ENCODE peak calls at places on chromosomes 2 and 18, in eight cellular contexts. One of them, this sample, is unnamed.

GRCh38 chr2:231803739-231804138 is 17.5 kb downstream of the COPS7B start:
- DNase-seq in esophagus squamous epithelium: no peak
- DNase-seq in ureter: no peak
- DNase-seq in activated T-helper 1 cell treated with anti-CD3 and anti-CD28 coated beads, Interleukin-12 subunit alpha, Interleukin-12 subunit beta, Interleukin-2, Interleukin-4 antibody, amounts not matched to agents 30 ng/mL and 10 ng/mL and 1 ng/mL, durations not matched to agents 14 hours and 24 hours and 36 hours: no peak
- DNase-seq in HS-5: no peak
- DNase-seq in mesendoderm: no peak
- DNase-seq in OCI-LY7: no peak
- DNase-seq in effector CD8-positive, alpha-beta T cell: no peak
- DNase-seq in this sample: no peak

GRCh38 chr2:148391324-148391723 is 253.2 kb upstream of the EPC2 start:
- DNase-seq in effector CD8-positive, alpha-beta T cell: no peak
- DNase-seq in ureter: no peak
- DNase-seq in HS-5: peak
- DNase-seq in esophagus squamous epithelium: no peak
- DNase-seq in activated T-helper 1 cell treated with anti-CD3 and anti-CD28 coated beads, Interleukin-12 subunit alpha, Interleukin-12 subunit beta, Interleukin-2, Interleukin-4 antibody, amounts not matched to agents 30 ng/mL and 10 ng/mL and 1 ng/mL, durations not matched to agents 14 hours and 24 hours and 36 hours: no peak
- DNase-seq in mesendoderm: no peak
- DNase-seq in OCI-LY7: no peak
- DNase-seq in this sample: no peak

GRCh38 chr2:85033388-85033787 is 62.4 kb downstream of the KCMF1 start:
- DNase-seq in effector CD8-positive, alpha-beta T cell: no peak
- DNase-seq in esophagus squamous epithelium: no peak
- DNase-seq in OCI-LY7: no peak
- DNase-seq in activated T-helper 1 cell treated with anti-CD3 and anti-CD28 coated beads, Interleukin-12 subunit alpha, Interleukin-12 subunit beta, Interleukin-2, Interleukin-4 antibody, amounts not matched to agents 30 ng/mL and 10 ng/mL and 1 ng/mL, durations not matched to agents 14 hours and 24 hours and 36 hours: no peak
- DNase-seq in ureter: no peak
- DNase-seq in mesendoderm: peak
- DNase-seq in HS-5: no peak
- DNase-seq in this sample: no peak

GRCh38 chr2:144364988-144365738 is 154.8 kb downstream of the ZEB2 start:
- DNase-seq in esophagus squamous epithelium: no peak
- DNase-seq in OCI-LY7: no peak
- DNase-seq in mesendoderm: peak
- DNase-seq in effector CD8-positive, alpha-beta T cell: no peak
- DNase-seq in HS-5: no peak
- DNase-seq in activated T-helper 1 cell treated with anti-CD3 and anti-CD28 coated beads, Interleukin-12 subunit alpha, Interleukin-12 subunit beta, Interleukin-2, Interleukin-4 antibody, amounts not matched to agents 30 ng/mL and 10 ng/mL and 1 ng/mL, durations not matched to agents 14 hours and 24 hours and 36 hours: no peak
- DNase-seq in ureter: no peak
- DNase-seq in this sample: no peak

GRCh38 chr2:18047896-18048657 is 169.6 kb downstream of the KCNS3 start:
- DNase-seq in OCI-LY7: no peak
- DNase-seq in esophagus squamous epithelium: no peak
- DNase-seq in activated T-helper 1 cell treated with anti-CD3 and anti-CD28 coated beads, Interleukin-12 subunit alpha, Interleukin-12 subunit beta, Interleukin-2, Interleukin-4 antibody, amounts not matched to agents 30 ng/mL and 10 ng/mL and 1 ng/mL, durations not matched to agents 14 hours and 24 hours and 36 hours: no peak
- DNase-seq in HS-5: peak
- DNase-seq in ureter: no peak
- DNase-seq in mesendoderm: no peak
- DNase-seq in effector CD8-positive, alpha-beta T cell: no peak
- DNase-seq in this sample: no peak

GRCh38 chr2:20617081-20617575 is 33.8 kb downstream of the HS1BP3 start:
- DNase-seq in effector CD8-positive, alpha-beta T cell: no peak
- DNase-seq in HS-5: no peak
- DNase-seq in esophagus squamous epithelium: no peak
- DNase-seq in mesendoderm: peak
- DNase-seq in ureter: peak
- DNase-seq in activated T-helper 1 cell treated with anti-CD3 and anti-CD28 coated beads, Interleukin-12 subunit alpha, Interleukin-12 subunit beta, Interleukin-2, Interleukin-4 antibody, amounts not matched to agents 30 ng/mL and 10 ng/mL and 1 ng/mL, durations not matched to agents 14 hours and 24 hours and 36 hours: no peak
- DNase-seq in OCI-LY7: no peak
- DNase-seq in this sample: no peak

GRCh38 chr18:41146301-41146700 is 808.7 kb upstream of the PIK3C3 start:
- DNase-seq in HS-5: no peak
- DNase-seq in activated T-helper 1 cell treated with anti-CD3 and anti-CD28 coated beads, Interleukin-12 subunit alpha, Interleukin-12 subunit beta, Interleukin-2, Interleukin-4 antibody, amounts not matched to agents 30 ng/mL and 10 ng/mL and 1 ng/mL, durations not matched to agents 14 hours and 24 hours and 36 hours: no peak
- DNase-seq in OCI-LY7: no peak
- DNase-seq in mesendoderm: peak
- DNase-seq in effector CD8-positive, alpha-beta T cell: no peak
- DNase-seq in ureter: no peak
- DNase-seq in esophagus squamous epithelium: no peak
- DNase-seq in this sample: no peak

GRCh38 chr2:131146749-131147148 is 41.6 kb downstream of the PLEKHB2 start:
- DNase-seq in ureter: no peak
- DNase-seq in esophagus squamous epithelium: no peak
- DNase-seq in HS-5: no peak
- DNase-seq in OCI-LY7: no peak
- DNase-seq in effector CD8-positive, alpha-beta T cell: no peak
- DNase-seq in mesendoderm: no peak
- DNase-seq in activated T-helper 1 cell treated with anti-CD3 and anti-CD28 coated beads, Interleukin-12 subunit alpha, Interleukin-12 subunit beta, Interleukin-2, Interleukin-4 antibody, amounts not matched to agents 30 ng/mL and 10 ng/mL and 1 ng/mL, durations not matched to agents 14 hours and 24 hours and 36 hours: no peak
- DNase-seq in this sample: no peak

GRCh38 chr2:238466242-238466598 is 39.5 kb downstream of the ASB1 start:
- DNase-seq in activated T-helper 1 cell treated with anti-CD3 and anti-CD28 coated beads, Interleukin-12 subunit alpha, Interleukin-12 subunit beta, Interleukin-2, Interleukin-4 antibody, amounts not matched to agents 30 ng/mL and 10 ng/mL and 1 ng/mL, durations not matched to agents 14 hours and 24 hours and 36 hours: no peak
- DNase-seq in mesendoderm: no peak
- DNase-seq in ureter: no peak
- DNase-seq in esophagus squamous epithelium: no peak
- DNase-seq in HS-5: no peak
- DNase-seq in OCI-LY7: no peak
- DNase-seq in effector CD8-positive, alpha-beta T cell: no peak
- DNase-seq in this sample: no peak

GRCh38 chr2:200042944-200043343 is 87.6 kb downstream of the MAIP1 start:
- DNase-seq in esophagus squamous epithelium: no peak
- DNase-seq in mesendoderm: no peak
- DNase-seq in ureter: no peak
- DNase-seq in effector CD8-positive, alpha-beta T cell: no peak
- DNase-seq in HS-5: peak
- DNase-seq in OCI-LY7: no peak
- DNase-seq in activated T-helper 1 cell treated with anti-CD3 and anti-CD28 coated beads, Interleukin-12 subunit alpha, Interleukin-12 subunit beta, Interleukin-2, Interleukin-4 antibody, amounts not matched to agents 30 ng/mL and 10 ng/mL and 1 ng/mL, durations not matched to agents 14 hours and 24 hours and 36 hours: no peak
- DNase-seq in this sample: no peak

GRCh38 chr2:220296174-220296573 is 668.7 kb downstream of the SLC4A3 start:
- DNase-seq in activated T-helper 1 cell treated with anti-CD3 and anti-CD28 coated beads, Interleukin-12 subunit alpha, Interleukin-12 subunit beta, Interleukin-2, Interleukin-4 antibody, amounts not matched to agents 30 ng/mL and 10 ng/mL and 1 ng/mL, durations not matched to agents 14 hours and 24 hours and 36 hours: no peak
- DNase-seq in ureter: no peak
- DNase-seq in HS-5: no peak
- DNase-seq in effector CD8-positive, alpha-beta T cell: no peak
- DNase-seq in mesendoderm: peak
- DNase-seq in OCI-LY7: no peak
- DNase-seq in esophagus squamous epithelium: no peak
- DNase-seq in this sample: no peak

GRCh38 chr18:49360582-49360981 is 99.9 kb downstream of the DYM start:
- DNase-seq in ureter: no peak
- DNase-seq in HS-5: no peak
- DNase-seq in effector CD8-positive, alpha-beta T cell: no peak
- DNase-seq in mesendoderm: peak
- DNase-seq in activated T-helper 1 cell treated with anti-CD3 and anti-CD28 coated beads, Interleukin-12 subunit alpha, Interleukin-12 subunit beta, Interleukin-2, Interleukin-4 antibody, amounts not matched to agents 30 ng/mL and 10 ng/mL and 1 ng/mL, durations not matched to agents 14 hours and 24 hours and 36 hours: no peak
- DNase-seq in esophagus squamous epithelium: no peak
- DNase-seq in OCI-LY7: peak
- DNase-seq in this sample: peak

GRCh38 chr18:60739212-60739611 is 366.6 kb upstream of the MC4R start:
- DNase-seq in OCI-LY7: no peak
- DNase-seq in ureter: no peak
- DNase-seq in activated T-helper 1 cell treated with anti-CD3 and anti-CD28 coated beads, Interleukin-12 subunit alpha, Interleukin-12 subunit beta, Interleukin-2, Interleukin-4 antibody, amounts not matched to agents 30 ng/mL and 10 ng/mL and 1 ng/mL, durations not matched to agents 14 hours and 24 hours and 36 hours: no peak
- DNase-seq in effector CD8-positive, alpha-beta T cell: no peak
- DNase-seq in mesendoderm: no peak
- DNase-seq in esophagus squamous epithelium: no peak
- DNase-seq in HS-5: no peak
- DNase-seq in this sample: no peak

GRCh38 chr2:128450211-128451015 is 131.7 kb upstream of the HS6ST1 start:
- DNase-seq in ureter: peak
- DNase-seq in OCI-LY7: no peak
- DNase-seq in effector CD8-positive, alpha-beta T cell: no peak
- DNase-seq in mesendoderm: no peak
- DNase-seq in esophagus squamous epithelium: no peak
- DNase-seq in activated T-helper 1 cell treated with anti-CD3 and anti-CD28 coated beads, Interleukin-12 subunit alpha, Interleukin-12 subunit beta, Interleukin-2, Interleukin-4 antibody, amounts not matched to agents 30 ng/mL and 10 ng/mL and 1 ng/mL, durations not matched to agents 14 hours and 24 hours and 36 hours: no peak
- DNase-seq in HS-5: no peak
- DNase-seq in this sample: no peak

GRCh38 chr2:27569398-27569797 is 13.4 kb upstream of the ZNF512 start:
- DNase-seq in OCI-LY7: no peak
- DNase-seq in activated T-helper 1 cell treated with anti-CD3 and anti-CD28 coated beads, Interleukin-12 subunit alpha, Interleukin-12 subunit beta, Interleukin-2, Interleukin-4 antibody, amounts not matched to agents 30 ng/mL and 10 ng/mL and 1 ng/mL, durations not matched to agents 14 hours and 24 hours and 36 hours: no peak
- DNase-seq in mesendoderm: no peak
- DNase-seq in esophagus squamous epithelium: no peak
- DNase-seq in ureter: no peak
- DNase-seq in HS-5: peak
- DNase-seq in effector CD8-positive, alpha-beta T cell: no peak
- DNase-seq in this sample: no peak

GRCh38 chr2:30022444-30023071 is 101.2 kb upstream of the ALK start:
- DNase-seq in activated T-helper 1 cell treated with anti-CD3 and anti-CD28 coated beads, Interleukin-12 subunit alpha, Interleukin-12 subunit beta, Interleukin-2, Interleukin-4 antibody, amounts not matched to agents 30 ng/mL and 10 ng/mL and 1 ng/mL, durations not matched to agents 14 hours and 24 hours and 36 hours: no peak
- DNase-seq in OCI-LY7: peak
- DNase-seq in HS-5: no peak
- DNase-seq in ureter: no peak
- DNase-seq in esophagus squamous epithelium: no peak
- DNase-seq in mesendoderm: no peak
- DNase-seq in effector CD8-positive, alpha-beta T cell: no peak
- DNase-seq in this sample: no peak

GRCh38 chr2:240714747-240715725 is 23.4 kb downstream of the AQP12A start:
- DNase-seq in HS-5: no peak
- DNase-seq in activated T-helper 1 cell treated with anti-CD3 and anti-CD28 coated beads, Interleukin-12 subunit alpha, Interleukin-12 subunit beta, Interleukin-2, Interleukin-4 antibody, amounts not matched to agents 30 ng/mL and 10 ng/mL and 1 ng/mL, durations not matched to agents 14 hours and 24 hours and 36 hours: no peak
- DNase-seq in mesendoderm: peak
- DNase-seq in OCI-LY7: no peak
- DNase-seq in ureter: no peak
- DNase-seq in effector CD8-positive, alpha-beta T cell: no peak
- DNase-seq in esophagus squamous epithelium: no peak
- DNase-seq in this sample: no peak

GRCh38 chr2:85974395-85974794 is 85.6 kb upstream of the ST3GAL5 start:
- DNase-seq in activated T-helper 1 cell treated with anti-CD3 and anti-CD28 coated beads, Interleukin-12 subunit alpha, Interleukin-12 subunit beta, Interleukin-2, Interleukin-4 antibody, amounts not matched to agents 30 ng/mL and 10 ng/mL and 1 ng/mL, durations not matched to agents 14 hours and 24 hours and 36 hours: no peak
- DNase-seq in esophagus squamous epithelium: no peak
- DNase-seq in ureter: peak
- DNase-seq in HS-5: no peak
- DNase-seq in mesendoderm: no peak
- DNase-seq in effector CD8-positive, alpha-beta T cell: no peak
- DNase-seq in OCI-LY7: no peak
- DNase-seq in this sample: no peak

GRCh38 chr2:122627388-122627787 is 871.9 kb downstream of the TSN start:
- DNase-seq in OCI-LY7: no peak
- DNase-seq in ureter: no peak
- DNase-seq in esophagus squamous epithelium: no peak
- DNase-seq in mesendoderm: no peak
- DNase-seq in HS-5: no peak
- DNase-seq in effector CD8-positive, alpha-beta T cell: no peak
- DNase-seq in activated T-helper 1 cell treated with anti-CD3 and anti-CD28 coated beads, Interleukin-12 subunit alpha, Interleukin-12 subunit beta, Interleukin-2, Interleukin-4 antibody, amounts not matched to agents 30 ng/mL and 10 ng/mL and 1 ng/mL, durations not matched to agents 14 hours and 24 hours and 36 hours: no peak
- DNase-seq in this sample: no peak

GRCh38 chr2:153156743-153157142 is 321.8 kb downstream of the RPRM start:
- DNase-seq in HS-5: no peak
- DNase-seq in effector CD8-positive, alpha-beta T cell: no peak
- DNase-seq in esophagus squamous epithelium: no peak
- DNase-seq in activated T-helper 1 cell treated with anti-CD3 and anti-CD28 coated beads, Interleukin-12 subunit alpha, Interleukin-12 subunit beta, Interleukin-2, Interleukin-4 antibody, amounts not matched to agents 30 ng/mL and 10 ng/mL and 1 ng/mL, durations not matched to agents 14 hours and 24 hours and 36 hours: no peak
- DNase-seq in mesendoderm: no peak
- DNase-seq in ureter: no peak
- DNase-seq in OCI-LY7: no peak
- DNase-seq in this sample: no peak

GRCh38 chr2:121228521-121228920 is 56.5 kb downstream of the TFCP2L1 start:
- DNase-seq in HS-5: no peak
- DNase-seq in effector CD8-positive, alpha-beta T cell: no peak
- DNase-seq in mesendoderm: no peak
- DNase-seq in activated T-helper 1 cell treated with anti-CD3 and anti-CD28 coated beads, Interleukin-12 subunit alpha, Interleukin-12 subunit beta, Interleukin-2, Interleukin-4 antibody, amounts not matched to agents 30 ng/mL and 10 ng/mL and 1 ng/mL, durations not matched to agents 14 hours and 24 hours and 36 hours: no peak
- DNase-seq in OCI-LY7: no peak
- DNase-seq in ureter: no peak
- DNase-seq in esophagus squamous epithelium: no peak
- DNase-seq in this sample: no peak

GRCh38 chr18:24064701-24065100 is 50.1 kb downstream of the TTC39C start:
- DNase-seq in activated T-helper 1 cell treated with anti-CD3 and anti-CD28 coated beads, Interleukin-12 subunit alpha, Interleukin-12 subunit beta, Interleukin-2, Interleukin-4 antibody, amounts not matched to agents 30 ng/mL and 10 ng/mL and 1 ng/mL, durations not matched to agents 14 hours and 24 hours and 36 hours: no peak
- DNase-seq in effector CD8-positive, alpha-beta T cell: no peak
- DNase-seq in esophagus squamous epithelium: no peak
- DNase-seq in OCI-LY7: no peak
- DNase-seq in HS-5: no peak
- DNase-seq in mesendoderm: no peak
- DNase-seq in ureter: no peak
- DNase-seq in this sample: no peak

GRCh38 chr2:260507-261161 is 3.2 kb downstream of the SH3YL1 start:
- DNase-seq in mesendoderm: no peak
- DNase-seq in ureter: no peak
- DNase-seq in activated T-helper 1 cell treated with anti-CD3 and anti-CD28 coated beads, Interleukin-12 subunit alpha, Interleukin-12 subunit beta, Interleukin-2, Interleukin-4 antibody, amounts not matched to agents 30 ng/mL and 10 ng/mL and 1 ng/mL, durations not matched to agents 14 hours and 24 hours and 36 hours: no peak
- DNase-seq in HS-5: no peak
- DNase-seq in OCI-LY7: no peak
- DNase-seq in effector CD8-positive, alpha-beta T cell: no peak
- DNase-seq in esophagus squamous epithelium: no peak
- DNase-seq in this sample: no peak

GRCh38 chr2:207258191-207258991 is 92.6 kb upstream of the KLF7 start:
- DNase-seq in OCI-LY7: no peak
- DNase-seq in effector CD8-positive, alpha-beta T cell: no peak
- DNase-seq in ureter: peak
- DNase-seq in mesendoderm: peak
- DNase-seq in esophagus squamous epithelium: no peak
- DNase-seq in activated T-helper 1 cell treated with anti-CD3 and anti-CD28 coated beads, Interleukin-12 subunit alpha, Interleukin-12 subunit beta, Interleukin-2, Interleukin-4 antibody, amounts not matched to agents 30 ng/mL and 10 ng/mL and 1 ng/mL, durations not matched to agents 14 hours and 24 hours and 36 hours: no peak
- DNase-seq in HS-5: peak
- DNase-seq in this sample: no peak